ENCODE peak calls at places on chromosomes 3 and 15, in nine cellular contexts. One of them, this sample, is unnamed.

GRCh38 chr3:4839278-4839677 is 140.0 kb upstream of the BHLHE40 start:
- DNase-seq in T-helper 9 cell: no peak
- DNase-seq in AG09309: no peak
- DNase-seq in HS-27A: no peak
- DNase-seq in NCI-H1092: no peak
- DNase-seq in activated T-helper 1 cell treated with Interleukin-2 at 50 U/mL for 16 hours: no peak
- DNase-seq in activated naive CD4-positive, alpha-beta T cell treated with Interleukin-2 at 50 U/mL for 16 hours: no peak
- DNase-seq in right cardiac atrium: no peak
- DNase-seq in ELR: no peak
- DNase-seq in this sample: no peak

GRCh38 chr15:70451861-70452653 is 311.3 kb downstream of the UACA start:
- DNase-seq in T-helper 9 cell: no peak
- DNase-seq in AG09309: no peak
- DNase-seq in HS-27A: no peak
- DNase-seq in NCI-H1092: no peak
- DNase-seq in activated T-helper 1 cell treated with Interleukin-2 at 50 U/mL for 16 hours: peak
- DNase-seq in activated naive CD4-positive, alpha-beta T cell treated with Interleukin-2 at 50 U/mL for 16 hours: peak
- DNase-seq in right cardiac atrium: no peak
- DNase-seq in ELR: no peak
- DNase-seq in this sample: no peak

GRCh38 chr15:97691799-97692198 is 268.7 kb upstream of the ARRDC4 start:
- DNase-seq in T-helper 9 cell: no peak
- DNase-seq in AG09309: no peak
- DNase-seq in HS-27A: no peak
- DNase-seq in NCI-H1092: no peak
- DNase-seq in activated T-helper 1 cell treated with Interleukin-2 at 50 U/mL for 16 hours: no peak
- DNase-seq in activated naive CD4-positive, alpha-beta T cell treated with Interleukin-2 at 50 U/mL for 16 hours: no peak
- DNase-seq in right cardiac atrium: no peak
- DNase-seq in ELR: no peak
- DNase-seq in this sample: no peak

GRCh38 chr3:95522449-95522848 is 1291.9 kb upstream of the EPHA6 start:
- DNase-seq in T-helper 9 cell: no peak
- DNase-seq in AG09309: no peak
- DNase-seq in HS-27A: no peak
- DNase-seq in NCI-H1092: no peak
- DNase-seq in activated T-helper 1 cell treated with Interleukin-2 at 50 U/mL for 16 hours: no peak
- DNase-seq in activated naive CD4-positive, alpha-beta T cell treated with Interleukin-2 at 50 U/mL for 16 hours: no peak
- DNase-seq in right cardiac atrium: no peak
- DNase-seq in ELR: no peak
- DNase-seq in this sample: no peak

GRCh38 chr3:138113309-138113708 is 2.1 kb downstream of the DZIP1L start:
- DNase-seq in T-helper 9 cell: no peak
- DNase-seq in AG09309: no peak
- DNase-seq in HS-27A: no peak
- DNase-seq in NCI-H1092: no peak
- DNase-seq in activated T-helper 1 cell treated with Interleukin-2 at 50 U/mL for 16 hours: no peak
- DNase-seq in activated naive CD4-positive, alpha-beta T cell treated with Interleukin-2 at 50 U/mL for 16 hours: no peak
- DNase-seq in right cardiac atrium: no peak
- DNase-seq in ELR: no peak
- DNase-seq in this sample: no peak

GRCh38 chr15:63719281-63719680 is 114.5 kb downstream of the HERC1 start:
- DNase-seq in T-helper 9 cell: no peak
- DNase-seq in AG09309: no peak
- DNase-seq in HS-27A: no peak
- DNase-seq in NCI-H1092: no peak
- DNase-seq in activated T-helper 1 cell treated with Interleukin-2 at 50 U/mL for 16 hours: no peak
- DNase-seq in activated naive CD4-positive, alpha-beta T cell treated with Interleukin-2 at 50 U/mL for 16 hours: no peak
- DNase-seq in right cardiac atrium: no peak
- DNase-seq in ELR: no peak
- DNase-seq in this sample: no peak

GRCh38 chr3:126292318-126293070 is 64.7 kb downstream of the KLF15 start:
- DNase-seq in T-helper 9 cell: no peak
- DNase-seq in AG09309: no peak
- DNase-seq in HS-27A: no peak
- DNase-seq in NCI-H1092: no peak
- DNase-seq in activated T-helper 1 cell treated with Interleukin-2 at 50 U/mL for 16 hours: no peak
- DNase-seq in activated naive CD4-positive, alpha-beta T cell treated with Interleukin-2 at 50 U/mL for 16 hours: no peak
- DNase-seq in right cardiac atrium: no peak
- DNase-seq in ELR: no peak
- DNase-seq in this sample: no peak

GRCh38 chr3:150312018-150312657 is 96.0 kb upstream of the TSC22D2 start:
- DNase-seq in T-helper 9 cell: no peak
- DNase-seq in AG09309: no peak
- DNase-seq in HS-27A: no peak
- DNase-seq in NCI-H1092: no peak
- DNase-seq in activated T-helper 1 cell treated with Interleukin-2 at 50 U/mL for 16 hours: no peak
- DNase-seq in activated naive CD4-positive, alpha-beta T cell treated with Interleukin-2 at 50 U/mL for 16 hours: no peak
- DNase-seq in right cardiac atrium: no peak
- DNase-seq in ELR: peak
- DNase-seq in this sample: no peak

GRCh38 chr3:182500294-182500693 is 293.0 kb upstream of the ATP11B start:
- DNase-seq in T-helper 9 cell: no peak
- DNase-seq in AG09309: no peak
- DNase-seq in HS-27A: no peak
- DNase-seq in NCI-H1092: no peak
- DNase-seq in activated T-helper 1 cell treated with Interleukin-2 at 50 U/mL for 16 hours: no peak
- DNase-seq in activated naive CD4-positive, alpha-beta T cell treated with Interleukin-2 at 50 U/mL for 16 hours: no peak
- DNase-seq in right cardiac atrium: no peak
- DNase-seq in ELR: no peak
- DNase-seq in this sample: no peak

GRCh38 chr3:155407971-155408370 is 114.5 kb upstream of the STRIT1 start:
- DNase-seq in T-helper 9 cell: no peak
- DNase-seq in AG09309: no peak
- DNase-seq in HS-27A: no peak
- DNase-seq in NCI-H1092: no peak
- DNase-seq in activated T-helper 1 cell treated with Interleukin-2 at 50 U/mL for 16 hours: no peak
- DNase-seq in activated naive CD4-positive, alpha-beta T cell treated with Interleukin-2 at 50 U/mL for 16 hours: no peak
- DNase-seq in right cardiac atrium: no peak
- DNase-seq in ELR: no peak
- DNase-seq in this sample: no peak

GRCh38 chr3:49610881-49611280 is 56.6 kb downstream of the BSN start:
- DNase-seq in T-helper 9 cell: no peak
- DNase-seq in AG09309: no peak
- DNase-seq in HS-27A: no peak
- DNase-seq in NCI-H1092: no peak
- DNase-seq in activated T-helper 1 cell treated with Interleukin-2 at 50 U/mL for 16 hours: no peak
- DNase-seq in activated naive CD4-positive, alpha-beta T cell treated with Interleukin-2 at 50 U/mL for 16 hours: no peak
- DNase-seq in right cardiac atrium: no peak
- DNase-seq in ELR: peak
- DNase-seq in this sample: no peak

GRCh38 chr3:111173328-111173900 is 101.8 kb downstream of the NECTIN3 start:
- DNase-seq in T-helper 9 cell: no peak
- DNase-seq in AG09309: no peak
- DNase-seq in HS-27A: no peak
- DNase-seq in NCI-H1092: no peak
- DNase-seq in activated T-helper 1 cell treated with Interleukin-2 at 50 U/mL for 16 hours: no peak
- DNase-seq in activated naive CD4-positive, alpha-beta T cell treated with Interleukin-2 at 50 U/mL for 16 hours: no peak
- DNase-seq in right cardiac atrium: no peak
- DNase-seq in ELR: peak
- DNase-seq in this sample: peak

GRCh38 chr3:194828126-194828525 is 142.4 kb downstream of the FAM43A start:
- DNase-seq in T-helper 9 cell: no peak
- DNase-seq in AG09309: peak
- DNase-seq in HS-27A: no peak
- DNase-seq in NCI-H1092: no peak
- DNase-seq in activated T-helper 1 cell treated with Interleukin-2 at 50 U/mL for 16 hours: no peak
- DNase-seq in activated naive CD4-positive, alpha-beta T cell treated with Interleukin-2 at 50 U/mL for 16 hours: no peak
- DNase-seq in right cardiac atrium: no peak
- DNase-seq in ELR: no peak
- DNase-seq in this sample: no peak

This sample was measured in non-pigmented ciliary epithelial cell.